ENCODE peak calls at places on chromosomes 3 and 15, in six cellular contexts. One of them, this sample, is unnamed.

GRCh38 chr15:19987389-19988048 is 554.1 kb downstream of the GOLGA6L6 start:
- DNase-seq in GM12878: no peak
- DNase-seq in HCT116: no peak
- DNase-seq in SK-N-SH: peak; percentile 56
- DNase-seq in H1: peak; percentile 47
- DNase-seq in K562: peak; percentile 52
- DNase-seq in this sample: peak; percentile 30

GRCh38 chr15:30859091-30859874 is 44.4 kb upstream of the FAN1 start:
- DNase-seq in GM12878: no peak
- DNase-seq in HCT116: peak; percentile 6
- DNase-seq in SK-N-SH: peak; percentile 47
- DNase-seq in H1: no peak
- DNase-seq in K562: peak; percentile 16
- DNase-seq in this sample: no peak

GRCh38 chr3:111610189-111610588 is 15.0 kb upstream of the ZBED2 start:
- DNase-seq in GM12878: peak; percentile 48
- DNase-seq in HCT116: no peak
- DNase-seq in SK-N-SH: no peak
- DNase-seq in H1: no peak
- DNase-seq in K562: no peak
- DNase-seq in this sample: no peak

GRCh38 chr3:63927623-63928280 is 15.6 kb upstream of the SCAANT1 start:
- DNase-seq in GM12878: no peak
- DNase-seq in HCT116: no peak
- DNase-seq in SK-N-SH: no peak
- DNase-seq in H1: no peak
- DNase-seq in K562: no peak
- DNase-seq in this sample: no peak

GRCh38 chr3:46361408-46362283 is 7.7 kb downstream of the CCR2 start:
- DNase-seq in GM12878: no peak
- DNase-seq in HCT116: no peak
- DNase-seq in SK-N-SH: no peak
- DNase-seq in H1: no peak
- DNase-seq in K562: no peak
- DNase-seq in this sample: no peak

GRCh38 chr15:53910852-53911251 is 67.4 kb upstream of the UNC13C start:
- DNase-seq in GM12878: no peak
- DNase-seq in HCT116: no peak
- DNase-seq in SK-N-SH: no peak
- DNase-seq in H1: no peak
- DNase-seq in K562: no peak
- DNase-seq in this sample: no peak

GRCh38 chr15:67945951-67946700 is 106.3 kb upstream of the RNU6-1 start:
- DNase-seq in GM12878: no peak
- DNase-seq in HCT116: no peak
- DNase-seq in SK-N-SH: no peak
- DNase-seq in H1: peak; percentile 51
- DNase-seq in K562: no peak
- DNase-seq in this sample: peak; percentile 97

GRCh38 chr15:91694829-91695205 is 158.7 kb upstream of the SLCO3A1 start:
- DNase-seq in GM12878: no peak
- DNase-seq in HCT116: no peak
- DNase-seq in SK-N-SH: peak; percentile 5
- DNase-seq in H1: no peak
- DNase-seq in K562: no peak
- DNase-seq in this sample: no peak

GRCh38 chr15:90386221-90386620 is 1.8 kb upstream of the IQGAP1 start:
- DNase-seq in GM12878: no peak
- DNase-seq in HCT116: no peak
- DNase-seq in SK-N-SH: no peak
- DNase-seq in H1: no peak
- DNase-seq in K562: no peak
- DNase-seq in this sample: no peak

GRCh38 chr3:30458781-30459180 is 147.6 kb upstream of the TGFBR2 start:
- DNase-seq in GM12878: no peak
- DNase-seq in HCT116: no peak
- DNase-seq in SK-N-SH: no peak
- DNase-seq in H1: no peak
- DNase-seq in K562: no peak
- DNase-seq in this sample: no peak

GRCh38 chr3:182986021-182986420 is 5.7 kb upstream of the DCUN1D1 start:
- DNase-seq in GM12878: no peak
- DNase-seq in HCT116: no peak
- DNase-seq in SK-N-SH: no peak
- DNase-seq in H1: no peak
- DNase-seq in K562: no peak
- DNase-seq in this sample: no peak
- TF ChIP-seq YY1 in GM12878: no peak
- TF ChIP-seq YY1 in HCT116: no peak
- TF ChIP-seq YY1 in SK-N-SH: no peak
- TF ChIP-seq YY1 in H1: no peak
- TF ChIP-seq YY1 in K562: no peak
- TF ChIP-seq YY1 in this sample: no peak

GRCh38 chr15:78058401-78058935 is 19.0 kb downstream of the TBC1D2B start:
- DNase-seq in GM12878: no peak
- DNase-seq in HCT116: no peak
- DNase-seq in SK-N-SH: no peak
- DNase-seq in H1: no peak
- DNase-seq in K562: no peak
- DNase-seq in this sample: no peak

GRCh38 chr15:78056714-78057269 is 20.7 kb downstream of the TBC1D2B start:
- DNase-seq in GM12878: no peak
- DNase-seq in HCT116: no peak
- DNase-seq in SK-N-SH: no peak
- DNase-seq in H1: no peak
- DNase-seq in K562: no peak
- DNase-seq in this sample: no peak

GRCh38 chr15:78060232-78060631 is 17.3 kb downstream of the TBC1D2B start:
- DNase-seq in GM12878: no peak
- DNase-seq in HCT116: no peak
- DNase-seq in SK-N-SH: no peak
- DNase-seq in H1: no peak
- DNase-seq in K562: no peak
- DNase-seq in this sample: no peak

GRCh38 chr15:78057803-78058202 is 19.7 kb downstream of the TBC1D2B start:
- DNase-seq in GM12878: no peak
- DNase-seq in HCT116: no peak
- DNase-seq in SK-N-SH: peak; percentile 67
- DNase-seq in H1: no peak
- DNase-seq in K562: no peak
- DNase-seq in this sample: no peak

GRCh38 chr15:78059110-78059839 is 18.2 kb downstream of the TBC1D2B start:
- DNase-seq in GM12878: no peak
- DNase-seq in HCT116: no peak
- DNase-seq in SK-N-SH: no peak
- DNase-seq in H1: no peak
- DNase-seq in K562: no peak
- DNase-seq in this sample: no peak
- TF ChIP-seq YY1 in GM12878: no peak
- TF ChIP-seq YY1 in HCT116: no peak
- TF ChIP-seq YY1 in SK-N-SH: no peak
- TF ChIP-seq YY1 in H1: no peak
- TF ChIP-seq YY1 in K562: no peak
- TF ChIP-seq YY1 in this sample: no peak

GRCh38 chr3:104257486-104257885 is 1109.2 kb upstream of the ALCAM start:
- DNase-seq in GM12878: no peak
- DNase-seq in HCT116: no peak
- DNase-seq in SK-N-SH: no peak
- DNase-seq in H1: no peak
- DNase-seq in K562: no peak
- DNase-seq in this sample: no peak

DNA sequence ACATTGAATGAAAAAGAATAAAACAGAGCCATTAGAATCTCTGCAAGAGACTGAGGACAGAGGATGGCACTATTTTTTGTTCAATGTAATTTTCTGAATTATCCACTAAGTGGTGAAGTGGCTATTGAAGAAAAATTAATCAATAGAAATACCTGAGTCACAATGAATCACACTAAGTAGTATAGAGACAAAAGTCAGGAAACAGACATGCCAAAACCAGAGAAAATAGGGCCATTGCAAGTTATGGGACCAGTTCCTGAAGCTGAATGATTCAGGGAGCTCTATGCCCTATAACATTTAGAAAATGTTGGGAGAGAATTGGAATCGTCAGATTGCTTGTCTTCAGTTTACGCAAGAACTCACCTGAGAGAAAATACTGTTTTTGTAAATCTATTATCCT is 1103.2 kb upstream of the ALCAM start:
- DNase-seq in GM12878: no peak
- DNase-seq in HCT116: no peak
- DNase-seq in SK-N-SH: no peak
- DNase-seq in H1: no peak
- DNase-seq in K562: no peak
- DNase-seq in this sample: no peak
- TF ChIP-seq YY1 in GM12878: no peak
- TF ChIP-seq YY1 in HCT116: no peak
- TF ChIP-seq YY1 in SK-N-SH: no peak
- TF ChIP-seq YY1 in H1: no peak
- TF ChIP-seq YY1 in K562: no peak
- TF ChIP-seq YY1 in this sample: no peak

DNA sequence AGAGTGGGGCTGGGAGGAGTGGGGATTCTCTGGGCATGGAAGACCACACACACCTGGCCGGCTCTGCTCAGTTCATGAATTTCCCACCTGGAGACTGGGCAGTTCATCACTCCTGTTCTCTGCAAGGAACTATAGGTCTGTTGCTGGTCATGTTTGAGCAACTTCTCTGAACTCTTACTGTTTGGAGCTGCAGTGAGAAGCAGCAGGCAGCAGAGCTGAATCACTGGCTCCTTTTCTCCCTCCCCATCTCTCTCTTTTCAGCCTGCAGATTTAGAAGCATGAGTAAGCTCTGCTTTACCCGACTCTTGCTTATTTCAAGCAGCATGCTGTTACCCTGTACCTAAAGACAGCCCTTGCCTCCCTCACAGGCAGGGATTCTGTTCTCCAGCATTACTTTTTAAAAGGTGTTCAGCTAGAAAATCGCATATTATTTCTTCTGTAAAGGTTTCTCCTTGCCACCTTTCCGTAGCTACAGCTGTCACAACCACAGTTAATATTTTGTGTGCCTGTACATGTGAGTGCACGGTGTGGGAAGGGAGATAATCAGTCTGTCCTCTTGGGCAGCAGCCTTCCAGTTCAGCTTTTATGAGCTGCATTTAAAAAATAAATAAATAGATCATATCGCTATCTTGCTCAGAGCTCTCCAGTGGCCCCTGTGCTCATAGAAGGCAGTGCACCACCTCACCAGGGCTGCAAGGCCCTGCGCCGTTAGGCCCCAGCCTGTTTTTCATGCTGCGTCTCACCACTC is 131.6 kb downstream of the CHCHD6 start:
- DNase-seq in GM12878: no peak
- DNase-seq in HCT116: no peak
- DNase-seq in SK-N-SH: peak; percentile 58
- DNase-seq in H1: no peak
- DNase-seq in K562: peak; percentile 32
- DNase-seq in this sample: no peak
- TF ChIP-seq YY1 in GM12878: no peak
- TF ChIP-seq YY1 in HCT116: no peak
- TF ChIP-seq YY1 in SK-N-SH: no peak
- TF ChIP-seq YY1 in H1: no peak
- TF ChIP-seq YY1 in K562: no peak
- TF ChIP-seq YY1 in this sample: no peak

DNA sequence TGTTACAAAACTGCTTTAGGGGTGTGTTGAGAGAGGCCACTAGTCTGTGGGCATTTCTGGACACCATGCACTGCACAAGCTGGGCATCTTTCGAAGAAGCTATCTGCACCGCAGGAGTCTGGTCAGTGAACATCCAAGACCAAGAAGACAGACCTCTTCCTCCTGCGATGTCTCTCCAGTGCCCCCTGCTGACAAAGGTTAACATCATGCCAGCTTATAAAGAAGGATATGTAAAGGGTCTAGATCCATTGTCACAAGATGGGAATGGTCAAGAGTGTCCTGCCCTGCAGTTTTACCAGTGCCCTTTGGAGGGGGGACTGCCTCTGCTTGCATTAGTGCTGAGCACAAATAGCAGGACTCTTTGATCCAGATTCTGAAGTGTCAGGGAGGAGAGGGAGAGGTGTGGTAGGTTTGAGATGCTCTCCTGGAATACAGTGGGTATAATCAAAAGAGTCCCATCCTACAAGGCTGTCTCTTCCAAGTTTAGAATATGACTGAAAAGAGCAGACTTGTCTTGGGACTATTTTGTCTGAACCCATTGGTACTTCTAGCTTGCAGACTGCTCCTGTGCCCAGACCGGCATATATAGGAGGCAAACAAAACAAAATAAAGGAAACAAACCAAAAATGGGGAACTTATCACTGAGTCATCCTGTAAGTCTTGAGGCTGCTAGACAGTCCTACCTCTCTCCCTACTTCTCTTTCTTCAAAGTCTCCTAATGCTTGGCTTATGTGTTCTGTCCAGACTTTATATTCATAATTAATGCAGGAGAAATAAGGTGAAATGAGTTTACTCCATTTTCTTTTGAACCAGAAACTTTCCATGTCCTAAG is 266.5 kb downstream of the ZNF385D start:
- DNase-seq in GM12878: peak; percentile 4
- DNase-seq in HCT116: no peak
- DNase-seq in SK-N-SH: peak; percentile 22
- DNase-seq in H1: peak; percentile 77
- DNase-seq in K562: peak; percentile 26
- DNase-seq in this sample: peak; percentile 62
- TF ChIP-seq YY1 in GM12878: no peak
- TF ChIP-seq YY1 in HCT116: no peak
- TF ChIP-seq YY1 in SK-N-SH: no peak
- TF ChIP-seq YY1 in H1: no peak
- TF ChIP-seq YY1 in K562: no peak
- TF ChIP-seq YY1 in this sample: no peak

GRCh38 chr3:58874795-58875194 is 175.0 kb downstream of the CFAP20DC start:
- DNase-seq in GM12878: peak; percentile 59
- DNase-seq in HCT116: peak; percentile 64
- DNase-seq in SK-N-SH: no peak
- DNase-seq in H1: no peak
- DNase-seq in K562: no peak
- DNase-seq in this sample: no peak
- TF ChIP-seq YY1 in GM12878: no peak
- TF ChIP-seq YY1 in HCT116: peak; percentile 22
- TF ChIP-seq YY1 in SK-N-SH: no peak
- TF ChIP-seq YY1 in H1: no peak
- TF ChIP-seq YY1 in K562: no peak
- TF ChIP-seq YY1 in this sample: no peak